ENCODE peak calls at places on chromosome 1, in nine cellular contexts. M is AG09319; V is lower leg skin; R is activated CD8-positive, alpha-beta T cell treated with anti-CD3 and anti-CD28 coated beads for 36 hours; A is ovary; L is lower lobe of right lung; Y is heart right ventricle; Q is psoas muscle; W is neural crest cell. E is an unnamed sample.

GRCh38 chr1:107378602-107379265 is 237.9 kb downstream of the NTNG1 start:
- DNase-seq in M (no peak), A (no peak), V (no peak), R (no peak), W (no peak), Y (no peak), Q (no peak), L (no peak), E (no peak)

GRCh38 chr1:46613661-46614603 is 2.7 kb downstream of the MOB3C start:
- DNase-seq in M (peak; percentile 54), A (peak; percentile 93), Q (peak; percentile 97), R (peak; percentile 62), W (peak; percentile 44), Y (peak; percentile 94), L (peak; percentile 93), V (peak; percentile 92), E (no peak)

GRCh38 chr1:156623946-156624813 is 5.0 kb downstream of the HAPLN2 start:
- DNase-seq in Y (peak; percentile 47), Q (peak; percentile 70), M (no peak), A (peak; percentile 46), W (peak; percentile 65), V (no peak), L (peak; percentile 53), R (peak; percentile 58), E (no peak)

GRCh38 chr1:212967767-212968166 is 17.4 kb downstream of the VASH2 start:
- DNase-seq in W (peak; percentile 12), M (no peak), Q (no peak), Y (no peak), V (no peak), R (no peak), A (no peak), L (no peak), E (no peak)

GRCh38 chr1:174682419-174683008 is 234.8 kb downstream of the GPR52 start:
- DNase-seq in M (peak; percentile 7), A (no peak), L (no peak), Q (no peak), Y (no peak), V (no peak), R (no peak), W (no peak), E (no peak)

GRCh38 chr1:156407344-156407743 is 38.3 kb downstream of the RHBG start:
- DNase-seq in Y (no peak), L (no peak), R (no peak), V (no peak), W (no peak), A (no peak), M (no peak), Q (peak; percentile 26), E (no peak)

GRCh38 chr1:210344706-210345105 is 16.0 kb downstream of the HHAT start:
- DNase-seq in L (no peak), M (no peak), W (no peak), V (no peak), R (no peak), Q (no peak), A (no peak), Y (no peak), E (no peak)

GRCh38 chr1:211831558-211832323 is 1.2 kb upstream of the LPGAT1 start:
- DNase-seq in W (no peak), R (no peak), A (no peak), M (no peak), Y (no peak), L (no peak), Q (no peak), V (no peak), E (no peak)

GRCh38 chr1:164611754-164612642 is 53.0 kb downstream of the PBX1 start:
- DNase-seq in R (no peak), Q (no peak), V (no peak), L (no peak), A (no peak), Y (peak; percentile 33), W (peak; percentile 16), M (peak; percentile 34), E (no peak)

GRCh38 chr1:41423511-41424191 is 60.8 kb downstream of the EDN2 start:
- DNase-seq in A (no peak), L (peak; percentile 64), Q (peak; percentile 93), W (no peak), Y (peak; percentile 49), M (no peak), R (peak; percentile 18), V (no peak), E (no peak)

GRCh38 chr1:241639040-241639652 is 1.0 kb downstream of the CHML start:
- DNase-seq in W (no peak), L (no peak), R (no peak), M (no peak), Q (no peak), A (no peak), Y (no peak), V (no peak), E (no peak)

GRCh38 chr1:115717541-115717940 is 51.0 kb downstream of the CASQ2 start:
- DNase-seq in A (peak; percentile 39), Q (peak; percentile 69), M (no peak), V (no peak), W (peak; percentile 36), Y (peak; percentile 30), L (peak; percentile 53), R (peak; percentile 65), E (no peak)

GRCh38 chr1:12201343-12202189 is 28.3 kb upstream of the VPS13D start:
- DNase-seq in W (no peak), L (no peak), M (no peak), Q (no peak), V (no peak), Y (no peak), R (peak; percentile 73), A (no peak), E (no peak)

GRCh38 chr1:12194666-12195216 is 27.9 kb downstream of the TNFRSF1B start:
- DNase-seq in W (no peak), Y (no peak), M (no peak), R (no peak), V (no peak), Q (no peak), A (no peak), L (no peak), E (no peak)

GRCh38 chr1:12197483-12197880 is 30.7 kb downstream of the TNFRSF1B start:
- DNase-seq in A (no peak), L (no peak), Y (no peak), R (no peak), V (no peak), W (no peak), Q (no peak), M (no peak), E (no peak)

GRCh38 chr1:12195416-12195815 is 28.6 kb downstream of the TNFRSF1B start:
- DNase-seq in V (no peak), R (no peak), M (no peak), Y (no peak), A (no peak), L (no peak), W (no peak), Q (no peak), E (no peak)

DNA sequence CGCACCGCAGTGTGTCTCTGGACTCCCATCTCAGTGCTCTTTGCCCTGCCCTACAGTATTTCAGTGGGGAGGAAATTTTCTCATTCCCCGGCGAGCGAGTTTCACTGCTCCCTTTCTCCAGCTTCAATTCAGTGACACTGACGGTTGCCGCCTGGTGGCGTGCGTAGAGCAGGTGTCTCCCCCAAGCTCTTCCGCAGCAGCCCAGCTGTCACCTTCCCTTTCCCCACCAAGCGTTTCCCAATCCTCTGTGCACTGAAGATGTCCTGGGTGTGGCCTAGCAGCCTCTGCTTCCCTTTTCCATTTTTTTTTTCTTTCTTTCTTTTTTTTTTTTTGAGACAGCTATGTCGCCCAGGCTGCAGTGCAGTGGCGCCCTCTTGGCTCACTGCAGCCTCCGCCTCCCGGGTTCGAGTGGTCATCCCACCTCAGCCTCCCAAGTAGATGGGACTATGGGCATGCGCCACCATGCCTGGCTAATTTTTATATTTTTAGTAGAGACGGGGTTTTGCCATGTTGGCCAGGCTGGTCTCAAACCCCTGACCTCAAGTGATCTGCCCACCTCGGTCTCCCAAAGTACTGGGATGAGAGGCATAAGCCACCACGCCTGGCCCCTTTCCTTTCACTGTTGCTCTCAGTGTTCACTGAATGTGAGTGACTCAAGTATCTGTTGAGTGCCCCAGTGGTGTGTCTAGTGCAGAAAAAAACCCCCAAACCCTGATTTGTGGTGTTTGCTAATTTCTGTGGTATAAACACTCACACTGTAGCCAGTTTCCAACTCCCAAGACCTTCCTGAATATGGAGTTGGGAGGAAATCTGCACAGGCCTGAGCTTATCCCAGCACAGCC is 30.1 kb downstream of the TNFRSF1B start:
- DNase-seq in L (peak; percentile 82), Y (peak; percentile 39), A (no peak), Q (peak; percentile 67), R (no peak), W (no peak), V (no peak), M (no peak), E (no peak)
- TF ChIP-seq CTCF in L (peak; percentile 33), Y (no peak), A (no peak), Q (no peak), R (no peak), W (peak; percentile 47), V (no peak), M (no peak), E (peak; percentile 16)

DNA sequence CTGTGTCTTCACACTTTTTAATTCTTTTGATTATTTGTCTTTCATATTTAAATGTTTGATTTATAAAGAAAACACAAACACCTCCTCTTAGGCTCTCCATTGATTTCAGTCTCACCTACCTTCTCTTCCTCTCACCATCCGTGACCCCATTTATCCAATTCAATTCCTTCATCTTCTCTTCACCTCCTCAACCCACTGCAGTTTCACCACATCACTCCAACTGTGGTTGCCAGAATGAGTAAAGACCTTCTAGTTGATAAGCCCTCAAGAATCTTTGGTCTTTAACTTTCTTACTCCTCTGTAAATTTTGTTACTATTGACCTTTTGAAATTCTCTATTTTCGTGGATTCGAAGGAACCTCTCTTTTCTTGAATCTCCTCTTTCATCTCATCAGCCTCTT is 260.7 kb downstream of the CHRM3 start:
- DNase-seq in V (no peak), L (no peak), R (peak; percentile 56), A (no peak), Q (no peak), W (no peak), M (no peak), Y (no peak), E (no peak)
- TF ChIP-seq CTCF in V (no peak), L (no peak), R (no peak), A (no peak), Q (no peak), W (no peak), M (no peak), Y (no peak), E (no peak)

GRCh38 chr1:171961861-171962260 is 120.6 kb downstream of the DNM3 start:
- DNase-seq in W (no peak), V (no peak), Y (no peak), R (no peak), L (no peak), A (no peak), M (no peak), Q (no peak), E (no peak)
- TF ChIP-seq CTCF in W (no peak), V (no peak), Y (no peak), R (no peak), L (no peak), A (no peak), M (no peak), Q (no peak), E (no peak)

DNA sequence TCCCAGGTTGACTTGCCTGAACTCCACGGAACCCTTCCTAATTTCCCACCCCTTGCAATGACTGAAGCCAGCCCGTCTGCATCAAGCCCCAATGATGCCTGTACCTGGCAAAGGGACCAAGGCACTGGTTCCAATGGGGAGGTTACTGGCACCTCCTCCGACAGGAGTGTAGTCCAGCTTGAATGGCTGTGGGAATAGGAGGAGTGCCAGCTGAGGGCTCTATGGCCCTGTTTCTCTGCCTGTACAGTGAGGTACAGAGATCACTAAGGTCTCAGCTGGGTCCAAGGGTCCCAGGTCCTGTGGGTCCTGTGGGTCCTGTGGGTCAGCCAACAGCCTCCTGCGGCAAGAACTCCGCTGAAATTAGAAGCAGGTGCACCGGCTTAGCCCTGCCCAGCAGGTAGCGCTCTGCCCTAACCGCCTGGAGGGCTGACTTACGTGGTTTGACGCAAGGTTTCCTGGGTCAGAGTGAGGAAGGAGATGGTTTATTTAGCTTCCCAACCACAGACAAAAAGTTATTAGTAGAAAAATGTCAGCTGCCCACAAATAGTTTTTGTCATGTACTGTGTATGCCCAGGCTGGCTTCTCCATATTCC is 9.9 kb upstream of the SPRR4 start:
- DNase-seq in M (no peak), L (no peak), R (no peak), A (no peak), V (no peak), Y (no peak), Q (no peak), W (no peak), E (no peak)
- TF ChIP-seq CTCF in M (no peak), L (no peak), R (no peak), A (no peak), V (no peak), Y (no peak), Q (no peak), W (no peak), E (no peak)

E was measured in D721Med.